ENCODE peak calls at places on chromosomes 6 and 20, in eight cellular contexts. B, P, D, N, R, A, K and E are unnamed samples.
A peak's percentile ranks its signal among the peaks of the same experiment; 100 is the strongest.

GRCh38 chr20:44580581-44581268 is 1.7 kb upstream of the PKIG start:
- DNase-seq in B (no peak), D (no peak), P (no peak), R (no peak), A (no peak), N (no peak), K (no peak), E (no peak)

GRCh38 chr20:62561948-62562347 is 80.4 kb upstream of the SLCO4A1 start:
- DNase-seq in R (no peak), P (no peak), A (no peak), B (no peak), D (no peak), K (no peak), N (no peak), E (no peak)

GRCh38 chr6:20038805-20039204 is 173.5 kb downstream of the MBOAT1 start:
- DNase-seq in N (no peak), K (no peak), P (no peak), D (no peak), R (no peak), B (no peak), A (peak; percentile 3), E (no peak)

GRCh38 chr6:147769496-147770087 is 261.1 kb downstream of the SAMD5 start:
- DNase-seq in D (no peak), N (no peak), K (no peak), A (no peak), P (no peak), B (no peak), R (no peak), E (no peak)

GRCh38 chr20:50584687-50585086 is 74.5 kb downstream of the PTPN1 start:
- DNase-seq in B (no peak), R (no peak), P (no peak), N (no peak), D (no peak), K (no peak), A (peak; percentile 53), E (no peak)

GRCh38 chr6:4036581-4036980 is 42.4 kb downstream of the FAM217A start:
- DNase-seq in B (no peak), K (no peak), R (no peak), D (no peak), N (no peak), A (no peak), P (no peak), E (no peak)

GRCh38 chr20:61951695-61952533 is 113.8 kb downstream of the TAF4 start:
- DNase-seq in A (peak; percentile 20), D (peak; percentile 85), P (no peak), N (peak; percentile 73), R (no peak), B (no peak), K (no peak), E (peak; percentile 77)

GRCh38 chr6:71284785-71285184 is 3.8 kb upstream of the OGFRL1 start:
- DNase-seq in R (no peak), N (no peak), B (no peak), D (no peak), A (no peak), K (no peak), P (no peak), E (no peak)

GRCh38 chr6:151690303-151690702 is 117.2 kb upstream of the ESR1 start:
- DNase-seq in N (no peak), R (peak; percentile 12), K (no peak), D (no peak), A (peak; percentile 57), B (peak; percentile 5), P (no peak), E (no peak)

GRCh38 chr6:1379026-1379809 is 10.2 kb upstream of the FOXF2 start:
- DNase-seq in R (no peak), N (no peak), A (no peak), K (no peak), B (no peak), P (no peak), D (no peak), E (no peak)

GRCh38 chr6:33885121-33886057 is 81.6 kb upstream of the MLN start:
- DNase-seq in A (peak; percentile 81), K (no peak), B (no peak), P (no peak), N (no peak), R (peak; percentile 18), D (no peak), E (no peak)

GRCh38 chr6:155351273-155352129 is 37.2 kb upstream of the TFB1M start:
- DNase-seq in R (no peak), K (peak; percentile 84), N (no peak), A (no peak), B (peak; percentile 79), P (no peak), D (no peak), E (no peak)

GRCh38 chr6:95866732-95867131 is 149.0 kb upstream of the FUT9 start:
- DNase-seq in B (peak; percentile 9), K (no peak), A (peak; percentile 1), D (peak; percentile 67), P (no peak), R (peak; percentile 1), N (no peak), E (no peak)

GRCh38 chr20:12638633-12639360 is 370.0 kb upstream of the SPTLC3 start:
- DNase-seq in D (peak; percentile 19), P (no peak), N (no peak), K (no peak), R (no peak), A (no peak), B (no peak), E (no peak)

GRCh38 chr20:61685462-61685861 is 380.2 kb downstream of the TAF4 start:
- DNase-seq in N (no peak), A (no peak), D (no peak), P (no peak), R (no peak), B (no peak), K (no peak), E (no peak)

GRCh38 chr20:43914286-43914685 is 366 bp upstream of the TOX2 start:
- DNase-seq in B (no peak), R (no peak), P (no peak), N (no peak), K (peak; percentile 74), D (no peak), A (no peak), E (no peak)

GRCh38 chr6:144268821-144269220 is 16.3 kb upstream of the UTRN start:
- DNase-seq in B (no peak), R (no peak), K (no peak), P (no peak), A (no peak), D (no peak), N (no peak), E (no peak)
- TF ChIP-seq CTCF in B (no peak), R (no peak), K (no peak), P (no peak), A (no peak), D (no peak), N (no peak), E (no peak)

DNA sequence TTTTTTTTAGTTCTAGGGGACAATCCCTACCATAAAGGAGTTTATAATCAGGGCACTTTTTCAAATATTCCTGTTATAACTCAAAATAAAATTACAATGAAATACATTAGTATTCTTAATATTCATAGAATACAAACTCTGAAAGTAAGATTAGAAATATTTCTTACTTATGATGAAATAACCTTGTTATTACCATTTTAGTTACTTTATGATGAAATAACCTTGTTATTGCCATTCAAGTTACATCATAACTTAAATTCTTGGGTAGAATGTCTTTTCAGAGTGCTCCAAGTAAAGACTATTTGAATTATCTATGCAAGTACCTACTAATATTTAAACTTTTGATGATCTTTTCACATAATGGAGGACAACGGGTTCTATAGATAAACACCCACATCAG is 43.2 kb downstream of the PACRG start:
- DNase-seq in N (no peak), R (no peak), D (no peak), A (no peak), B (no peak), K (no peak), P (no peak), E (no peak)
- TF ChIP-seq CTCF in N (no peak), R (no peak), D (no peak), A (no peak), B (no peak), K (no peak), P (no peak), E (no peak)

GRCh38 chr6:68958327-68958726 is 323.2 kb downstream of the ADGRB3 start:
- DNase-seq in R (peak; percentile 7), B (peak; percentile 16), P (no peak), N (no peak), D (no peak), A (peak; percentile 1), K (no peak), E (no peak)
- TF ChIP-seq CTCF in R (peak; percentile 25), B (peak; percentile 66), P (no peak), N (peak; percentile 52), D (peak; percentile 9), A (peak; percentile 6), K (peak; percentile 4), E (no peak)

GRCh38 chr6:29661071-29661470 is 4.2 kb downstream of the MOG start:
- DNase-seq in P (no peak), A (no peak), D (peak; percentile 61), B (no peak), K (no peak), R (no peak), N (no peak), E (no peak)
- TF ChIP-seq CTCF in P (no peak), A (no peak), D (no peak), B (no peak), K (no peak), R (no peak), N (no peak), E (no peak)